ENCODE peak calls at places on chromosomes 4 and X, in five cellular contexts. T, H, N, A and B are unnamed samples.

GRCh38 chrX:102845020-102845419 is 92.1 kb upstream of the RAB40AL start:
- DNase-seq in H (no peak), A (no peak), N (no peak), T (no peak), B (no peak)

GRCh38 chrX:19487520-19488200 is 27.6 kb downstream of the MAP3K15 start:
- DNase-seq in A (no peak), N (no peak), H (no peak), T (no peak), B (no peak)

GRCh38 chrX:37846141-37846540 is 1.2 kb downstream of the DYNLT3 start:
- DNase-seq in N (no peak), T (peak), H (no peak), A (no peak), B (peak)

GRCh38 chr4:99861120-99861905 is 32.9 kb downstream of the LAMTOR3 start:
- DNase-seq in N (peak), A (no peak), T (no peak), H (no peak), B (no peak)

GRCh38 chrX:71103110-71103983 is 3.2 kb downstream of the CXorf65 start:
- DNase-seq in A (peak), H (no peak), N (peak), T (no peak), B (peak)

GRCh38 chrX:10722804-10723364 is 102.5 kb upstream of the MID1 start:
- DNase-seq in A (peak), T (peak), H (peak), N (peak), B (no peak)

GRCh38 chrX:125782184-125782583 is 383.9 kb downstream of the DCAF12L2 start:
- DNase-seq in A (no peak), T (no peak), H (no peak), N (no peak), B (no peak)

GRCh38 chr4:33512397-33512796 is 2731.9 kb downstream of the ARAP2 start:
- DNase-seq in A (no peak), H (no peak), T (no peak), N (peak), B (no peak)

GRCh38 chrX:115204040-115204439 is 14.8 kb downstream of the RBMXL3 start:
- DNase-seq in T (no peak), N (no peak), A (no peak), H (no peak), B (no peak)

DNA sequence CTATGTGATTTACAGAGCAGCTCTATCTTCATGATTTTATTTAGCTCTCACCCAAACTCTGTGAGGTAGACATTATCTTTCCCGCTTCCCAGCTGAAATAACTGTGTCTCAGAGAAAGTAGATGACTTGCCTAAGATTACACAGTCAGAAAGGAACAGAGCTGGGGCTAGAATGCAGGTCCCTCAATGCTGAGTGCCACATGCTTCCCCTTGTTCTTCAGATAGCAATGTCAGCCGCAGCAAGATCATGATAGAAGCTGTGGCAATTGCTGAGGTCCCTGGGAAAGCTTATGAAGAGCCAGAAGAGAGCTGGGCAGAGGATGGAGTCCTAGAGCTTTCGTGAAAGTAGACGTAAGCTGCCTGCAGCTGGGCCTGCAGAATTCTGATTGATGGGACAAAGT is 11.1 kb upstream of the GABRE start:
- DNase-seq in T (no peak), A (no peak), N (no peak), H (no peak), B (no peak)
- H3K27ac ChIP-seq in T (no peak), A (no peak), N (no peak), H (no peak), B (no peak)

DNA sequence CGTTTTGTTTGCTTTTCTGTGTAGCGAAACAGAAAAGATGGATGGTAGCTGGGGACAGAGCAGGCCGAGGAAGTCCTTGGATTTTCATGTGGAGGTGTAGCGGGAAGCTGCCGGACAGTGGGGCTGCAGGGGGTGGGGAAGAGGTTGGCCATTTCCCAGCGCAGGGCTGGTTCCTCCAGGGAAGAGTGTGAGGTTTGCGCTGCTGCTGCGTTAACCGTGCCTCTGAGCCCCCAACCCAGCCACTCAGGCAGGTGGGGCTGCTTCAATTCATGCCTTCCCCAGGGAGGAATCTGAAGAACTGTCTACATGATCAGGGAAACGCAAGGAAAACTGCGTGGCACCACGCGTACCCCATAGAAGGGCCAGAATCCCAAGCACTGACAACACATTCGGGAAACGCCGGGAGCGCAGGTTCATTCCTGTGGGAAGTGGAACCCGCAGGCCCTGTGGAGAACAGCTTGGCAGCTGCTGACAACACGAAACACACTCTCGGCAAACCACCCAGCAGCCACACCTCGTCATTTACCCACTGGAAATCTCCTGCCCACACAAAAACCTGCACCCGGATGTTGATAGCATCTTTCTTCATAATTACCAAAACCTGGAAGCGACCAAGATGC is 57.7 kb downstream of the PCGF3 start:
- DNase-seq in N (no peak), A (no peak), T (no peak), H (no peak), B (no peak)
- H3K27ac ChIP-seq in N (no peak), A (no peak), T (no peak), H (no peak), B (no peak)

DNA sequence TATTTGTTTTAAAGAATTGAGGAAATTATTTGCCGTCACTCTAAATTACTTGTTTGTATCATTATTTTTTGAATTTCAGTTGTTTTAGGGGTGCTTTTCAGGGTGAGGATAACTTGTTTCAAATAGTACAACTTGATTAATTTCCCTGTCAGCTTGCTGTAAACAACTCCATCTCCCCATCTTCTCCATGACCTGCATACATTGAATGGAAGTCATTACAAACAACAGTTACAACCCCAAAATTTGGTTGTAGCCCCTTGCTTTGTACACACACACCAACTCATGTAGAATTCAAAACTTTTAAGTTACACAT is 1.4 kb downstream of the MTHFD2L start:
- DNase-seq in H (no peak), N (no peak), A (no peak), T (no peak), B (no peak)
- H3K27ac ChIP-seq in H (peak), N (no peak), A (no peak), T (no peak), B (no peak)

DNA sequence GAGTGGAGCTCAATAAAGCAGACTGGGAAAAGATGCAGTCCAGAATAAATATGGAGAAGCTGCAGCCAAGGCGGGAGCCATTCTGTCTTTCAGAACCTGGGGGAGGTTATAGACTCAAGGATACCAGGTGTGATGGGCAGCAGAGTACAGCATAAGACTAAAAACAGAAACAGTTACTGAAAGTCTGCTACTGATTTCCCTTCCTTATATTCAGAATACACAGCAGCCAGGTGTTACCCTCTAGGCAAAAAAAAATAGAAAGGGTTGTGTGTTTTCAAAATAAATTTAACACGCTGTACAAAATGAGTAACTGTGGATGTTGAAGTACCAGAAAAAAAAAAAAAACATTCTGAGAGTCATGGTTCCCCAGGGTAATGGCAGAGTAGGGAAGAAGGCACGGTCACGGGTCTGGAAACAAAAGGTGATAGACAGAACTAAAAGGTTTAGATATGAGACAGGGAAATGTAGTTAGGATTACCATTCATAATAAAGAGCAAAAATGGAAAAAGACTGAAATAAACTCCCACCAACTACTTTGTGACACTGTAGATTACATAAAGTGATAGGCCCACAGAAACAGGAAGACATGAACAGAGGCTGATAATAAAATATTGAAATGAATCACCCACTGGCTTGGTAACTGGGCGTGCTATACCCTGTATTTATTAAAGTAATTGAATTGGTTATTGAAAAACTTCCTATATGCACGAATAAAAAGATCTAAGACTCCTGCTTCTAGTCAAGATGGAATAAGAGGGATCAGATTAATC is 10.8 kb upstream of the HHIP start:
- DNase-seq in N (no peak), A (no peak), T (no peak), H (no peak), B (no peak)
- H3K27ac ChIP-seq in N (no peak), A (no peak), T (no peak), H (no peak), B (no peak)

GRCh38 chr4:78661086-78661690 is 109.6 kb downstream of the ANXA3 start:
- DNase-seq in H (no peak), T (no peak), N (no peak), A (no peak), B (no peak)
- H3K27ac ChIP-seq in H (no peak), T (no peak), N (peak), A (no peak), B (no peak)

GRCh38 chr4:146235654-146236570 is 21.6 kb downstream of the REELD1 start:
- DNase-seq in H (peak), A (no peak), N (peak), T (no peak), B (no peak)
- H3K27ac ChIP-seq in H (no peak), A (no peak), N (no peak), T (no peak), B (no peak)

DNA sequence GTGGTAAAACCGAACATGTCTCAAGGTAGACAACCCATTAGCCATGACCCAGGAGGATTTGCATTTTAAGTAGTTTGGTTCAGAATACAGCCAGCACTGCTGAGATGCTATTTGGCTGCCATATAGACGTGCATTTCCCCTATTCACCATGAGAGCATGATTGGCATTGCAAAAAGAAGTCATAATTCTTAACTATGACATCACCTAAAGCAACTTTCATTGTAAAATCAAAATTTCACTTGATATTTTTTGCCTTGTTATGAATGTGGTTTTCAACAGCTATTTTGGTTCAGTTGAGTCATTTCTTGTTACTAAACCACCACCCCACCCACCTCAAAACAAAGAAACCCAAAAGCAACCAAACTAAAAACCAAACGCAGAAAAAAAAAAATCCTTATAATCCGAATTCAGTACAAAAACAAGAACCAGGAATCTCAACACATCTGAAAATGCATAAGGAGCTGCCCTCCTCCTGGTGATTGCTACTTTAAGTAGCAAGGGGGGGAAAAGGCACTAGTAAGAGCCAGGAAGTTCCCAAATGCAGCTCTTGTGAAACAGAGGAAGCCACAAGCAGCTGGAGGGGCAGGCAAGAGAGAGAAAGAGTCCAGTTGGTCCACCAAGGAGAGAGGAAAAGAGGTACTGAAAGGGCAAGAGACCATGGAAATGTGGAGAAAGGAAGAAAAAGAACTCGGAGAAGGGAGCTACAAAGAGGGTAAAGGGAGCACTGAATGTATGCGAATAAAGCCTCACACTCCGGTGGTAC is 3.1 kb downstream of the SLITRK4 start:
- DNase-seq in H (peak), T (peak), N (peak), A (no peak), B (no peak)
- H3K27ac ChIP-seq in H (no peak), T (no peak), N (peak), A (no peak), B (no peak)

DNA sequence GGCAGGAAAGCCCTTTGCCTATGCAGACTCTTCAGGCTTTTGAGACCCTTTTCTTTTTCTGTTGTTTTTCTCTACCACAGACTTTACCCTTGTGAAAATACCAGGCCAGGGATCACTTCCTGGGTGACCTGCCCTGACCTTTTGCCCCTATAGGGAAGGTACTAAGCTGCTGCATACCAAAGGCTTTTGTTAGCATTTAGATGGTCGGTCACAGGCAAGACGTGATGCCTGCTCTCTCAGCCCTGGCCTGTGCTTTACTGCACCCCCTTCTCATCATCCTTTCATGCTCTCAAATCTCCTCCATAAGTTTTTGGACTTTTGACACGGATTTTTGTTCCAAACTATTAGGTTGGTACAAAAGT is 98.2 kb downstream of the ARHGAP10 start:
- DNase-seq in H (no peak), N (no peak), T (no peak), A (no peak), B (no peak)
- H3K27ac ChIP-seq in H (peak), N (no peak), T (no peak), A (no peak), B (no peak)

DNA sequence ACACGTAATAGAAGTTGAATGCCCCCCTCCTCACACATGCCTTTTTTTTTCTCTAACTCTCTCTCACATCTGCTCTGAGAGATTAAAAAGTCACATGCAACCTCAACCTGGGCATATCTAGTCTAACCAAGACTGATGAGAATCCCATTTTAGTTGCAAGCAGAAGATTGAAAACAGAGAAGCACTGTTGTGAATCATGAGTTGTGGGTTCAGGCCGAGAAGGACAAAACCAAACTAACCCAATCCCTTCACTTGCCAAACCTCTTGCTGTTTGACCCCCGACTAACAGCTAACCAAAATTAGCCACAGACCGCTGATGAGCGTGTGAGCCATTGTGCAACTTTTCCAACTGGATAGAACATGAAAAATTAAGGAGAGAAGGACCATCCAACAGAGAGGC is 31.8 kb downstream of the CXCL1 start:
- DNase-seq in N (no peak), H (no peak), T (no peak), A (no peak), B (no peak)
- H3K27ac ChIP-seq in N (no peak), H (no peak), T (no peak), A (no peak), B (no peak)